ENCODE peak calls at places on chromosome 21, in four cellular contexts. One of them, this sample, is unnamed.

GRCh38 chr21:42666023-42666747 is 12.8 kb downstream of the PDE9A start:
- DNase-seq in K562: peak
- DNase-seq in HepG2: no peak
- DNase-seq in GM12878: no peak
- DNase-seq in this sample: peak

GRCh38 chr21:21688877-21689276 is 690.7 kb downstream of the NCAM2 start:
- DNase-seq in HepG2: no peak
- DNase-seq in GM12878: no peak
- DNase-seq in K562: peak
- DNase-seq in this sample: peak

GRCh38 chr21:23016617-23017016 is 2018.4 kb downstream of the NCAM2 start:
- DNase-seq in GM12878: no peak
- DNase-seq in HepG2: no peak
- DNase-seq in K562: peak
- DNase-seq in this sample: peak

GRCh38 chr21:35390013-35390776 is 341.1 kb upstream of the RUNX1 start:
- DNase-seq in K562: no peak
- DNase-seq in GM12878: no peak
- DNase-seq in HepG2: no peak
- DNase-seq in this sample: no peak

GRCh38 chr21:41632748-41633475 is 125.0 kb upstream of the TMPRSS2 start:
- DNase-seq in GM12878: no peak
- DNase-seq in HepG2: no peak
- DNase-seq in K562: no peak
- DNase-seq in this sample: no peak

GRCh38 chr21:32442566-32443318 is 30.2 kb downstream of the EVA1C start:
- DNase-seq in GM12878: no peak
- DNase-seq in HepG2: no peak
- DNase-seq in K562: no peak
- DNase-seq in this sample: no peak

GRCh38 chr21:40562603-40563002 is 284.4 kb downstream of the DSCAM start:
- DNase-seq in HepG2: no peak
- DNase-seq in GM12878: no peak
- DNase-seq in K562: no peak
- DNase-seq in this sample: no peak

GRCh38 chr21:42499430-42500106 is 3.5 kb upstream of the RSPH1 start:
- DNase-seq in GM12878: no peak
- DNase-seq in K562: no peak
- DNase-seq in HepG2: no peak
- DNase-seq in this sample: no peak

GRCh38 chr21:26840912-26841311 is 4.3 kb downstream of the ADAMTS1 start:
- DNase-seq in HepG2: no peak
- DNase-seq in K562: no peak
- DNase-seq in GM12878: no peak
- DNase-seq in this sample: no peak

GRCh38 chr21:14926186-14926585 is 138.6 kb downstream of the NRIP1 start:
- DNase-seq in HepG2: no peak
- DNase-seq in K562: no peak
- DNase-seq in GM12878: no peak
- DNase-seq in this sample: no peak

GRCh38 chr21:17679002-17679600 is 66.4 kb upstream of the BTG3 start:
- DNase-seq in K562: peak
- DNase-seq in GM12878: peak
- DNase-seq in HepG2: peak
- DNase-seq in this sample: peak

GRCh38 chr21:42550817-42551216 is 37.2 kb downstream of the SLC37A1 start:
- DNase-seq in HepG2: no peak
- DNase-seq in GM12878: no peak
- DNase-seq in K562: no peak
- DNase-seq in this sample: no peak

GRCh38 chr21:26961704-26962103 is 5.2 kb downstream of the ADAMTS5 start:
- DNase-seq in HepG2: no peak
- DNase-seq in GM12878: no peak
- DNase-seq in K562: peak
- DNase-seq in this sample: peak

GRCh38 chr21:28768753-28769152 is 223.9 kb downstream of the LTN1 start:
- DNase-seq in K562: no peak
- DNase-seq in HepG2: no peak
- DNase-seq in GM12878: no peak
- DNase-seq in this sample: no peak

GRCh38 chr21:30168086-30168485 is 1.5 kb upstream of the CLDN17 start:
- DNase-seq in HepG2: no peak
- DNase-seq in K562: no peak
- DNase-seq in GM12878: no peak
- DNase-seq in this sample: no peak

GRCh38 chr21:27532081-27532480 is 565.2 kb upstream of the ADAMTS5 start:
- DNase-seq in HepG2: peak
- DNase-seq in GM12878: no peak
- DNase-seq in K562: no peak
- DNase-seq in this sample: no peak

GRCh38 chr21:37675202-37675801 is 241.0 kb downstream of the KCNJ6 start:
- DNase-seq in K562: peak
- DNase-seq in GM12878: no peak
- DNase-seq in HepG2: no peak
- DNase-seq in this sample: peak

GRCh38 chr21:25925936-25926335 is 191.2 kb downstream of the GABPA start:
- DNase-seq in GM12878: no peak
- DNase-seq in K562: no peak
- DNase-seq in HepG2: no peak
- DNase-seq in this sample: no peak

GRCh38 chr21:42222821-42223390 is 4.0 kb downstream of the ABCG1 start:
- DNase-seq in HepG2: no peak
- DNase-seq in K562: no peak
- DNase-seq in GM12878: no peak
- DNase-seq in this sample: no peak

GRCh38 chr21:40466893-40467483 is 380.0 kb downstream of the DSCAM start:
- DNase-seq in HepG2: no peak
- DNase-seq in GM12878: no peak
- DNase-seq in K562: peak
- DNase-seq in this sample: no peak

GRCh38 chr21:42298657-42299056 is 16.6 kb downstream of the TFF3 start:
- DNase-seq in K562: no peak
- DNase-seq in GM12878: no peak
- DNase-seq in HepG2: no peak
- DNase-seq in this sample: no peak

GRCh38 chr21:34280389-34280795 is 83.4 kb upstream of the KCNE2 start:
- DNase-seq in HepG2: no peak
- DNase-seq in K562: peak
- DNase-seq in GM12878: no peak
- DNase-seq in this sample: no peak

GRCh38 chr21:34280987-34281386 is 82.8 kb upstream of the KCNE2 start:
- DNase-seq in GM12878: no peak
- DNase-seq in K562: no peak
- DNase-seq in HepG2: no peak
- DNase-seq in this sample: no peak

GRCh38 chr21:34279883-34280282 is 83.9 kb upstream of the KCNE2 start:
- DNase-seq in K562: no peak
- DNase-seq in GM12878: no peak
- DNase-seq in HepG2: no peak
- DNase-seq in this sample: no peak

GRCh38 chr21:34284613-34285160 is 79.1 kb upstream of the KCNE2 start:
- DNase-seq in K562: no peak
- DNase-seq in GM12878: no peak
- DNase-seq in HepG2: no peak
- DNase-seq in this sample: no peak

DNA sequence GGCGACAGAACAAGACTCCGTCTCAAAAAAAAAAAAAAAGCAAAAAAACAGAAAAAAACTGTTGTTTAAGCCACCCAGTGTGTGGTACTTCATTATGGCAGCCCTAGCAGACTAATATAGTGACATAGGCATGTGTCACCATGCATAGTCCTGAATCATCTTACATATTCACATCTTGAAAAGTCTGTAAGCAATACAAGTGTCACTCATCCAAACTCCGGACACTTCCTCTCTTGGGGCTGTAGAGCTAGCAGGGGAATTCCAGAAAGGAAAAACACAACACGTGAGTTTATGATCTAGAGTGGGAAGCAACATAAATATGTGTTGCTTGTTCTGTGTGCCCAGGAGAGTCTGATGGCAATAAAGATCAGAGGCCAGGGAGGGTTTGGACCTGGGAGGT is 81.6 kb upstream of the KCNE2 start:
- DNase-seq in K562: no peak
- DNase-seq in GM12878: no peak
- DNase-seq in HepG2: no peak
- DNase-seq in this sample: no peak
- TF ChIP-seq FOXK2 in K562: no peak
- TF ChIP-seq FOXK2 in GM12878: no peak
- TF ChIP-seq FOXK2 in HepG2: no peak
- TF ChIP-seq FOXK2 in this sample: no peak

DNA sequence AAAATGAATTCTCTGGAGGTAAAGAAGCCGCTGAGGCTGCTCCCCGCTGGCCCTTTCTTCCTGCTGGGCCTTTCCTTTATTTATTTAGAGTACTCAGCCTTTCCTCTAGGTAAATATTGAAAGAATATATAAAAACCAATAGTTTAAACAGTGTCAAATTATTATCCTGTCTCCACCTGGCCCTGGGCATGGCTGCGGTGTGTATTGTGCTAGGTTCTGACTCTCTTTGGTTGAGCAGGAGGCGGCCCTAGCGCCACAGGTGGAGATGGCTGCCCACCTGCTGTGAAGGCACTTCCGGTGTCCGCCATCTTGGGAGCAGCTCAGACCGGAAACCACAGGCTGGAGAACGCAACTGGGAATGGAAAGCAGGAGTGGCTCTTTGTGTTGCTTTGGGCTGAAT is 29.0 kb upstream of the CLDN14 start:
- DNase-seq in K562: no peak
- DNase-seq in GM12878: no peak
- DNase-seq in HepG2: no peak
- DNase-seq in this sample: no peak
- TF ChIP-seq FOXK2 in K562: no peak
- TF ChIP-seq FOXK2 in GM12878: no peak
- TF ChIP-seq FOXK2 in HepG2: no peak
- TF ChIP-seq FOXK2 in this sample: no peak

DNA sequence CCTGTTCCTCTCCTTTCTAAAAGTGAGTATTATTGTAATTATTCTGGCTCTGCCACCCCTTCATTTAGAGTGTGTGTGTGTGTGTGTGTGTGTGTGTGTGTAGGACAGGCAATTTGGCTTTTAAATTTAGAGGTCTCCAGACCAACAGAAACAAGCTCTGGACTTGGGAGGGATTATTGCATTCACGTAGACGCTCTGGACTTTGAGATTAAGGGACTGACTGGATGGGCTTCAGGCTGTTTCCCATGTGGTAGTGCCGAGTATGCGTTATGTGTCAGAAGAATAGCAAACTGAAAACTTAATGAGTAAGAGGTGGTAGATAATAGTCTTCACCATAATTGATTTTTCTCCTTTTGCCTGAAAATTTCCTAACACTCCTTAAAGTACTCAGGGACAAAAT is 281.9 kb downstream of the USP25 start:
- DNase-seq in K562: no peak
- DNase-seq in HepG2: no peak
- DNase-seq in GM12878: no peak
- DNase-seq in this sample: no peak
- TF ChIP-seq FOXK2 in K562: no peak
- TF ChIP-seq FOXK2 in HepG2: no peak
- TF ChIP-seq FOXK2 in GM12878: no peak
- TF ChIP-seq FOXK2 in this sample: no peak

GRCh38 chr21:39048064-39048463 is 135.2 kb downstream of the PSMG1 start:
- DNase-seq in K562: peak
- DNase-seq in HepG2: peak
- DNase-seq in GM12878: no peak
- DNase-seq in this sample: peak
- TF ChIP-seq FOXK2 in K562: no peak
- TF ChIP-seq FOXK2 in HepG2: no peak
- TF ChIP-seq FOXK2 in GM12878: no peak
- TF ChIP-seq FOXK2 in this sample: no peak

DNA sequence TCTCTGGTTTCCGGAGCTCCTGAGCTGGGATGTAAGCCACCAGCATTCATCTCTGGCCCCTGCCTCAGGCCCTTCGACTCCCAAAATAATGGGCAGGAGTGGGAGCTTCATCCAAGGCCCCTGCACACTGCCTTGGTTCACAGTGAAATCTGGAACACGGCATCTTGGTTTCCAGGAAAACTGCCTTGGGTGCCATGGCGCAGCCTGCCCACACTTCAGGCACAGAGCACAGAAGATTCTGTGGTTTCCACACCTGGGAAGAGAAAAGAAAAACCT is 48.8 kb upstream of the POFUT2 start:
- DNase-seq in GM12878: no peak
- DNase-seq in HepG2: no peak
- DNase-seq in K562: no peak
- DNase-seq in this sample: no peak
- TF ChIP-seq FOXK2 in GM12878: no peak
- TF ChIP-seq FOXK2 in HepG2: no peak
- TF ChIP-seq FOXK2 in K562: no peak
- TF ChIP-seq FOXK2 in this sample: no peak